ENCODE peak calls at places on chromosomes 12 and 14, in nine cellular contexts. One of them, this sample, is unnamed.

GRCh38 chr12:106223485-106224391 is 24.1 kb downstream of the CKAP4 start:
- DNase-seq in stimulated activated naive CD4-positive, alpha-beta T cell: peak
- DNase-seq in nephron progenitor cell: peak
- DNase-seq in hypothalamus: peak
- DNase-seq in IMR-90: peak
- DNase-seq in HCEC 1CT: peak
- DNase-seq in activated CD8-positive, alpha-beta T cell treated with anti-CD3 and anti-CD28 coated beads, Interleukin-2, amount 10 ng/mL, durations not matched to agents 7 days and 5 days: peak
- DNase-seq in CMK: peak
- DNase-seq in SK-MEL-5: peak
- DNase-seq in this sample: peak

GRCh38 chr12:62625238-62625637 is 158.6 kb downstream of the MON2 start:
- DNase-seq in IMR-90: peak
- DNase-seq in activated CD8-positive, alpha-beta T cell treated with anti-CD3 and anti-CD28 coated beads, Interleukin-2, amount 10 ng/mL, durations not matched to agents 7 days and 5 days: no peak
- DNase-seq in nephron progenitor cell: no peak
- DNase-seq in stimulated activated naive CD4-positive, alpha-beta T cell: no peak
- DNase-seq in SK-MEL-5: no peak
- DNase-seq in CMK: no peak
- DNase-seq in HCEC 1CT: no peak
- DNase-seq in hypothalamus: no peak
- DNase-seq in this sample: no peak

GRCh38 chr14:99566009-99566389 is 38.0 kb downstream of the CCDC85C start:
- DNase-seq in nephron progenitor cell: no peak
- DNase-seq in HCEC 1CT: no peak
- DNase-seq in stimulated activated naive CD4-positive, alpha-beta T cell: no peak
- DNase-seq in CMK: no peak
- DNase-seq in activated CD8-positive, alpha-beta T cell treated with anti-CD3 and anti-CD28 coated beads, Interleukin-2, amount 10 ng/mL, durations not matched to agents 7 days and 5 days: no peak
- DNase-seq in IMR-90: no peak
- DNase-seq in hypothalamus: no peak
- DNase-seq in SK-MEL-5: no peak
- DNase-seq in this sample: no peak

GRCh38 chr12:26736563-26737486 is 96.2 kb downstream of the ITPR2 start:
- DNase-seq in activated CD8-positive, alpha-beta T cell treated with anti-CD3 and anti-CD28 coated beads, Interleukin-2, amount 10 ng/mL, durations not matched to agents 7 days and 5 days: no peak
- DNase-seq in SK-MEL-5: no peak
- DNase-seq in hypothalamus: no peak
- DNase-seq in stimulated activated naive CD4-positive, alpha-beta T cell: no peak
- DNase-seq in IMR-90: peak
- DNase-seq in nephron progenitor cell: no peak
- DNase-seq in CMK: no peak
- DNase-seq in HCEC 1CT: peak
- DNase-seq in this sample: no peak

GRCh38 chr14:64919618-64920017 is 5.4 kb downstream of the CHURC1 start:
- DNase-seq in SK-MEL-5: no peak
- DNase-seq in nephron progenitor cell: no peak
- DNase-seq in HCEC 1CT: no peak
- DNase-seq in hypothalamus: no peak
- DNase-seq in activated CD8-positive, alpha-beta T cell treated with anti-CD3 and anti-CD28 coated beads, Interleukin-2, amount 10 ng/mL, durations not matched to agents 7 days and 5 days: no peak
- DNase-seq in stimulated activated naive CD4-positive, alpha-beta T cell: no peak
- DNase-seq in CMK: no peak
- DNase-seq in IMR-90: no peak
- DNase-seq in this sample: no peak

GRCh38 chr14:103628221-103628683 is 759 bp upstream of the KLC1 start:
- DNase-seq in HCEC 1CT: peak
- DNase-seq in nephron progenitor cell: peak
- DNase-seq in hypothalamus: peak
- DNase-seq in CMK: no peak
- DNase-seq in SK-MEL-5: no peak
- DNase-seq in IMR-90: peak
- DNase-seq in stimulated activated naive CD4-positive, alpha-beta T cell: peak
- DNase-seq in activated CD8-positive, alpha-beta T cell treated with anti-CD3 and anti-CD28 coated beads, Interleukin-2, amount 10 ng/mL, durations not matched to agents 7 days and 5 days: no peak
- DNase-seq in this sample: peak

GRCh38 chr12:72296389-72296788 is 24.2 kb downstream of the TRHDE start:
- DNase-seq in hypothalamus: no peak
- DNase-seq in IMR-90: peak
- DNase-seq in nephron progenitor cell: no peak
- DNase-seq in HCEC 1CT: no peak
- DNase-seq in SK-MEL-5: no peak
- DNase-seq in CMK: no peak
- DNase-seq in activated CD8-positive, alpha-beta T cell treated with anti-CD3 and anti-CD28 coated beads, Interleukin-2, amount 10 ng/mL, durations not matched to agents 7 days and 5 days: no peak
- DNase-seq in stimulated activated naive CD4-positive, alpha-beta T cell: no peak
- DNase-seq in this sample: no peak

GRCh38 chr12:49662998-49663843 is 39.9 kb downstream of the PRPF40B start:
- DNase-seq in CMK: peak
- DNase-seq in SK-MEL-5: peak
- DNase-seq in HCEC 1CT: peak
- DNase-seq in stimulated activated naive CD4-positive, alpha-beta T cell: peak
- DNase-seq in hypothalamus: peak
- DNase-seq in nephron progenitor cell: peak
- DNase-seq in activated CD8-positive, alpha-beta T cell treated with anti-CD3 and anti-CD28 coated beads, Interleukin-2, amount 10 ng/mL, durations not matched to agents 7 days and 5 days: peak
- DNase-seq in IMR-90: peak
- DNase-seq in this sample: no peak

GRCh38 chr12:122355702-122356101 is 66.8 kb downstream of the CLIP1 start:
- DNase-seq in HCEC 1CT: no peak
- DNase-seq in IMR-90: no peak
- DNase-seq in stimulated activated naive CD4-positive, alpha-beta T cell: no peak
- DNase-seq in CMK: no peak
- DNase-seq in nephron progenitor cell: no peak
- DNase-seq in SK-MEL-5: no peak
- DNase-seq in activated CD8-positive, alpha-beta T cell treated with anti-CD3 and anti-CD28 coated beads, Interleukin-2, amount 10 ng/mL, durations not matched to agents 7 days and 5 days: no peak
- DNase-seq in hypothalamus: no peak
- DNase-seq in this sample: peak